ENCODE peak calls at places on chromosome 17, in nine cellular contexts. Z, E, N, D, B, K, V, S and A are unnamed samples.

GRCh38 chr17:10827898-10828552 is 9.9 kb downstream of the PIRT start:
- DNase-seq in Z (no peak), E (no peak), N (no peak), D (no peak), B (no peak), K (no peak), V (no peak), S (no peak), A (no peak)

GRCh38 chr17:76121932-76122383 is 18.4 kb upstream of the EXOC7 start:
- DNase-seq in Z (no peak), E (no peak), N (peak), D (peak), B (no peak), K (no peak), V (no peak), S (no peak), A (peak)

GRCh38 chr17:76432712-76433336 is 20.1 kb downstream of the UBE2O start:
- DNase-seq in Z (no peak), E (peak), N (peak), D (no peak), B (no peak), K (no peak), V (no peak), S (no peak), A (peak)

GRCh38 chr17:8469964-8470363 is 34.3 kb downstream of the NDEL1 start:
- DNase-seq in Z (no peak), E (no peak), N (no peak), D (no peak), B (no peak), K (no peak), V (no peak), S (no peak), A (no peak)

GRCh38 chr17:39593371-39593770 is 14.3 kb downstream of the NEUROD2 start:
- DNase-seq in Z (no peak), E (no peak), N (no peak), D (no peak), B (no peak), K (no peak), V (no peak), S (no peak), A (no peak)

GRCh38 chr17:80851277-80851925 is 140.2 kb upstream of the CHMP6 start:
- DNase-seq in Z (no peak), E (no peak), N (no peak), D (peak), B (no peak), K (no peak), V (no peak), S (no peak), A (no peak)

GRCh38 chr17:80984749-80985148 is 6.9 kb upstream of the CHMP6 start:
- DNase-seq in Z (no peak), E (peak), N (peak), D (peak), B (no peak), K (peak), V (no peak), S (no peak), A (peak)

GRCh38 chr17:71855000-71855399 is 265.8 kb upstream of the SOX9 start:
- DNase-seq in Z (no peak), E (no peak), N (no peak), D (no peak), B (no peak), K (no peak), V (no peak), S (peak), A (peak)

GRCh38 chr17:49482144-49482817 is 12.8 kb upstream of the NGFR start:
- DNase-seq in Z (no peak), E (no peak), N (peak), D (no peak), B (no peak), K (no peak), V (no peak), S (no peak), A (no peak)

GRCh38 chr17:72710834-72711233 is 381.7 kb downstream of the SLC39A11 start:
- DNase-seq in Z (no peak), E (no peak), N (no peak), D (no peak), B (no peak), K (no peak), V (no peak), S (no peak), A (no peak)

GRCh38 chr17:57016764-57017116 is 38.8 kb downstream of the SCPEP1 start:
- DNase-seq in Z (no peak), E (no peak), N (peak), D (no peak), B (no peak), K (no peak), V (no peak), S (no peak), A (peak)

GRCh38 chr17:49703557-49704277 is 4.0 kb downstream of the SLC35B1 start:
- DNase-seq in Z (no peak), E (no peak), N (peak), D (no peak), B (peak), K (no peak), V (no peak), S (no peak), A (peak)

GRCh38 chr17:75020331-75021110 is 8.1 kb downstream of the MRPL58 start:
- DNase-seq in Z (no peak), E (no peak), N (no peak), D (peak), B (peak), K (no peak), V (no peak), S (no peak), A (no peak)

GRCh38 chr17:57666198-57666870 is 78.8 kb downstream of the CCDC182 start:
- DNase-seq in Z (peak), E (no peak), N (no peak), D (no peak), B (no peak), K (no peak), V (no peak), S (no peak), A (no peak)

GRCh38 chr17:8137645-8138342 is 13.9 kb upstream of the HES7 start:
- DNase-seq in Z (no peak), E (no peak), N (no peak), D (peak), B (no peak), K (no peak), V (no peak), S (no peak), A (no peak)